ENCODE peak calls at places on chromosomes 12 and 14, in six cellular contexts. M is HepG2, Y is GM12878, N is H1, V is SK-N-SH, R is K562. F is an unnamed sample.

GRCh38 chr12:44457465-44457864 is 418.6 kb downstream of the NELL2 start:
- DNase-seq in M (no peak), Y (no peak), N (no peak), V (no peak), R (no peak), F (no peak)

GRCh38 chr12:92987846-92988621 is 58.9 kb upstream of the EEA1 start:
- DNase-seq in M (peak; percentile 45), Y (peak; percentile 98), N (peak; percentile 49), V (no peak), R (no peak), F (peak; percentile 49)

GRCh38 chr14:22668417-22668816 is 24.3 kb upstream of the OR6J1 start:
- DNase-seq in M (no peak), Y (no peak), N (no peak), V (no peak), R (no peak), F (no peak)

GRCh38 chr14:23550827-23551265 is 719 bp downstream of the ZFHX2 start:
- DNase-seq in M (no peak), Y (no peak), N (peak; percentile 80), V (peak; percentile 69), R (peak; percentile 33), F (no peak)

GRCh38 chr14:72541546-72541945 is 352.4 kb downstream of the DPF3 start:
- DNase-seq in M (no peak), Y (no peak), N (no peak), V (no peak), R (no peak), F (no peak)

GRCh38 chr12:87820524-87821194 is 208.5 kb downstream of the C12orf50 start:
- DNase-seq in M (no peak), Y (no peak), N (no peak), V (no peak), R (no peak), F (no peak)

GRCh38 chr12:3622021-3622731 is 130.7 kb downstream of the CRACR2A start:
- DNase-seq in M (no peak), Y (no peak), N (no peak), V (no peak), R (no peak), F (no peak)

GRCh38 chr12:121443193-121443829 is 43.4 kb downstream of the RNF34 start:
- DNase-seq in M (peak; percentile 45), Y (no peak), N (peak; percentile 96), V (peak; percentile 97), R (peak; percentile 83), F (no peak)

GRCh38 chr12:26122681-26123481 is 2.0 kb downstream of the BHLHE41 start:
- DNase-seq in M (no peak), Y (no peak), N (peak; percentile 67), V (peak; percentile 74), R (peak; percentile 25), F (peak; percentile 53)

GRCh38 chr14:52824479-52824878 is 33.1 kb upstream of the GNPNAT1 start:
- DNase-seq in M (no peak), Y (no peak), N (no peak), V (no peak), R (no peak), F (no peak)

GRCh38 chr14:104434214-104435076 is 145.1 kb upstream of the C14orf180 start:
- DNase-seq in M (no peak), Y (no peak), N (no peak), V (peak; percentile 23), R (no peak), F (no peak)

GRCh38 chr14:22319526-22320352 is 269.3 kb downstream of the DAD1 start:
- DNase-seq in M (peak; percentile 80), Y (peak; percentile 42), N (no peak), V (peak; percentile 30), R (peak; percentile 20), F (peak; percentile 55)

GRCh38 chr14:95496690-95497241 is 19.7 kb downstream of the SYNE3 start:
- DNase-seq in M (no peak), Y (no peak), N (no peak), V (no peak), R (no peak), F (no peak)

DNA sequence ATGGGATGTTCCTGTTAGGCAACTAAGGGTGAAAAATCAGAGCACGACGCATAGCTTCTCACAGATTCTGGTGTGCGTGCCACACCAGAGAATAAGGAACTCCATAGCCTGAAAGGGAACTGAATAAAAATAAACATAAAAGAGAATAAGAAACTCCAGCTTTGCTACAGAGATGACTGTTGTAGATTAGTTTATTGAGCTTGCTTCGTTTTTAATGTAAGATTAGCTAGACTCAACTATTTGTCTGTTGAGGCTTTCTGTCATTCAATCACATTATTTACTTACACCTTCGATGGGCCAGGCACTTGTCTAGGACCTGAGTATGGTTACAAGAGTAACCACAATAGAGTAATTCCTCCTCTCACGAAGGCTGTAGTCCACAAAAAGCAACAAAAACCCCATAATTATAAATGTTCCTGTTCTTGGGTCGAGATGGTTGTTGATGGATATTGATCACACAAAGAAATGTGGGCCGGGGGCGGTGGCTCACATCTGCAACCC is 807 bp upstream of the ZCCHC8 start:
- DNase-seq in M (no peak), Y (no peak), N (no peak), V (no peak), R (no peak), F (no peak)
- H3K4me3 ChIP-seq in M (peak overlapping the region; percentile 86), Y (peak overlapping the region; percentile 59), N (peak overlapping the region; percentile 96), V (peak overlapping the region; percentile 63), R (peak overlapping the region; percentile 94), F (peak overlapping the region; percentile 41)

DNA sequence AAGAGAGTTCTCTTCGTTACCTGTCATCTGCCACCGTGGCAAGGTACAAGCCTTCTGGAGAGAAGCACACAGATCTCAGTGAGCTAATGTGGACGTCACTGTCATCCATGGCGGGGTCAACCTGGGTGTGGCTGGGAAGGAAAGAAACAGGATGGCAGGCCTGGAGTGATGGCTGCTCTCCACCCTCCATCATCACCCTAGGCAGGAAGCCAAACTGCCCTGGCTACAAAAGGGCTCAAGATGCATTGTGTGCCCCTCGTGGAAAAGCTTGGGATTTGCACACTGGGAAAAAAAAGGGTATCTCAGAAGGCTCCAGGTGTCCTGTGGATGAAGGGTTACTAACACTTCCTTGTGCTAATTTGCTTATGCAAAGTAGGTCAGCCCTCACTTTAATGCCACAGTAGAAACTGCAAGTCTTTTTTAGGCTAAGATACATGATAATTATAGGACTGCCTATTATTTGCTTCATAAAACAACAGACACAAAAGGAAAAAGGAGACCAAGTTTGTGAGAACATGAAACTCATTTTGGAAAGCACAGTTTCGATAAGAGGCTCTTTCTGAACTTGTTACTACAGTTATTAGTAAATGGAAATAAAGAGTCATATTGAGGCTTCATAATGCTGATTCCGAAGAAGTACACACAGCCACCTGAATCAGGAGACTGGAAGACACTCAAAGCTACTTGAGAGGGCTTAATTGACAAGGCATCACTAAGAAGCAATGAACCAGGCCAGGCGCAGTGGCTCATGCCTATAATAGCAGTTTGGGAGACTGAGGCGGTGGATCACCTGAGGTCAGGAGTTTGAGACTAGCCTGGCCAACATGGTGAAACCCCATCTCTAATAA is 18.9 kb downstream of the RFC5 start:
- DNase-seq in M (no peak), Y (peak; percentile 90), N (no peak), V (peak; percentile 27), R (no peak), F (no peak)
- TF ChIP-seq GABPA in M (no peak), Y (no peak), N (no peak), V (no peak), R (no peak), F (no peak)

DNA sequence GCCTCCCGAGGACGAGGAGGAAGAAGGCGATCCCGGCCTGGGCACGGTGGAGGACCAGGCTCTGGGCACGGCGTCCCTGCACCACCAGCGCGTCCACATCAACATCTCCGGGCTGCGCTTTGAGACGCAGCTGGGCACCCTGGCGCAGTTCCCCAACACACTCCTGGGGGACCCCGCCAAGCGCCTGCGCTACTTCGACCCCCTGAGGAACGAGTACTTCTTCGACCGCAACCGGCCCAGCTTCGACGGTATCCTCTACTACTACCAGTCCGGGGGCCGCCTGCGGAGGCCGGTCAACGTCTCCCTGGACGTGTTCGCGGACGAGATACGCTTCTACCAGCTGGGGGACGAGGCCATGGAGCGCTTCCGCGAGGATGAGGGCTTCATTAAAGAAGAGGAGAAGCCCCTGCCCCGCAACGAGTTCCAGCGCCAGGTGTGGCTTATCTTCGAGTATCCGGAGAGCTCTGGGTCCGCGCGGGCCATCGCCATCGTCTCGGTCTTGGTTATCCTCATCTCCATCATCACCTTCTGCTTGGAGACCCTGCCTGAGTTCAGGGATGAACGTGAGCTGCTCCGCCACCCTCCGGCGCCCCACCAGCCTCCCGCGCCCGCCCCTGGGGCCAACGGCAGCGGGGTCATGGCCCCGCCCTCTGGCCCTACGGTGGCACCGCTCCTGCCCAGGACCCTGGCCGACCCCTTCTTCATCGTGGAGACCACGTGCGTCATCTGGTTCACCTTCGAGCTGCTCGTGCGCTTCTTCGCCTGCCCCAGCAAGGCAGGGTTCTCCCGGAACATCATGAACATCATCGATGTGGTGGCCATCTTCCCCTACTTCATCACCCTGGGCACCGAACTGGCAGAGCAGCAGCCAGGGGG is 979 bp downstream of the KCNA5 start:
- DNase-seq in M (no peak), Y (no peak), N (no peak), V (no peak), R (no peak), F (no peak)
- H3K4me3 ChIP-seq in M (no peak overlapping the region), Y (no peak overlapping the region), N (peak overlapping the region; percentile 65), V (no peak overlapping the region), R (no peak overlapping the region), F (no peak overlapping the region)

GRCh38 chr12:113341535-113341934 is 6.6 kb upstream of the SLC8B1 start:
- DNase-seq in M (no peak), Y (no peak), N (no peak), V (no peak), R (no peak), F (peak; percentile 41)
- TF ChIP-seq GABPA in M (no peak), Y (no peak), N (no peak), V (no peak), R (no peak), F (no peak)

GRCh38 chr12:51972424-51972812 is 20.9 kb downstream of the ACVR1B start:
- DNase-seq in M (no peak), Y (no peak), N (no peak), V (no peak), R (no peak), F (peak; percentile 77)
- H3K4me3 ChIP-seq in M (peak overlapping the region; percentile 31), Y (no peak overlapping the region), N (no peak overlapping the region), V (no peak overlapping the region), R (no peak overlapping the region), F (peak overlapping the region; percentile 14)

DNA sequence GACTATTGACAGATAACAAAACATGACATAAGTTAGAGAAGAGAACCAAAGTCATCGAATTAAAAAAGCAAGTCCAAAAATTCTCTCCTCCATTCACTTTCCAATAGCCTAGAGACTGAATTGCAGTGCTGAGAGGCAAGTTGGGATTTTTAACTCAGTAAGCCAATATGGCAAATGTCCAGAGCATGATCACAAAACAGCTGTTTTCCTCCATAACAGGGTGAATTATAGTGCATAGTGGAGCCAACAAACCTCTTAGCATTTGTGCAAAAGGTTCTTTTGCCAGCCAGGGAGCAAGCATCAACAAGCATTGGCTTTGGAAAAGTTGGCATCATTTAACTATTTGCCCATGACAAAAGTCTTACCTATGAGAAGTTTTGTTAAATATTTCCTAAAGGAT is 458.8 kb upstream of the NOVA1 start:
- DNase-seq in M (no peak), Y (no peak), N (no peak), V (no peak), R (no peak), F (no peak)
- TF ChIP-seq GABPA in M (no peak), Y (no peak), N (no peak), V (no peak), R (no peak), F (no peak)

GRCh38 chr12:70627677-70628076 is 9.6 kb downstream of the PTPRB start:
- DNase-seq in M (no peak), Y (no peak), N (no peak), V (no peak), R (no peak), F (no peak)
- H3K4me3 ChIP-seq in M (no peak overlapping the region), Y (no peak overlapping the region), N (no peak overlapping the region), V (no peak overlapping the region), R (no peak overlapping the region), F (no peak overlapping the region)

F was measured in HL-60.